ENCODE peak calls at places on chromosomes 2 and 18, in five cellular contexts. One of them, this sample, is unnamed.
A peak's percentile ranks its signal among the peaks of the same experiment; 100 is the strongest.

GRCh38 chr2:127649684-127650040 is 3.7 kb downstream of the GPR17 start:
- DNase-seq in GM04504: peak; percentile 64
- DNase-seq in heart right ventricle: peak; percentile 88
- DNase-seq in fibroblast of mammary gland: peak; percentile 81
- DNase-seq in CD4-positive, CD25-positive, alpha-beta regulatory T cell: peak; percentile 78
- DNase-seq in this sample: peak; percentile 88

GRCh38 chr18:31041346-31042067 is 1.0 kb downstream of the DSC3 start:
- DNase-seq in fibroblast of mammary gland: no peak
- DNase-seq in CD4-positive, CD25-positive, alpha-beta regulatory T cell: no peak
- DNase-seq in GM04504: no peak
- DNase-seq in heart right ventricle: no peak
- DNase-seq in this sample: peak; percentile 74

GRCh38 chr18:13932285-13933025 is 17.1 kb upstream of the MC2R start:
- DNase-seq in GM04504: no peak
- DNase-seq in fibroblast of mammary gland: no peak
- DNase-seq in heart right ventricle: no peak
- DNase-seq in CD4-positive, CD25-positive, alpha-beta regulatory T cell: no peak
- DNase-seq in this sample: no peak

GRCh38 chr2:192190474-192190873 is 4.3 kb downstream of the TMEFF2 start:
- DNase-seq in GM04504: no peak
- DNase-seq in CD4-positive, CD25-positive, alpha-beta regulatory T cell: no peak
- DNase-seq in fibroblast of mammary gland: peak; percentile 66
- DNase-seq in heart right ventricle: no peak
- DNase-seq in this sample: peak; percentile 71

GRCh38 chr18:39946623-39947061 is 2008.4 kb upstream of the PIK3C3 start:
- DNase-seq in GM04504: peak; percentile 53
- DNase-seq in fibroblast of mammary gland: peak; percentile 96
- DNase-seq in heart right ventricle: no peak
- DNase-seq in CD4-positive, CD25-positive, alpha-beta regulatory T cell: no peak
- DNase-seq in this sample: peak; percentile 83

GRCh38 chr18:55252053-55252675 is 292.9 kb upstream of the CCDC68 start:
- DNase-seq in heart right ventricle: no peak
- DNase-seq in CD4-positive, CD25-positive, alpha-beta regulatory T cell: no peak
- DNase-seq in fibroblast of mammary gland: peak; percentile 24
- DNase-seq in GM04504: no peak
- DNase-seq in this sample: no peak

GRCh38 chr18:34707670-34708069 is 2.4 kb upstream of the DTNA start:
- DNase-seq in heart right ventricle: peak; percentile 82
- DNase-seq in fibroblast of mammary gland: peak; percentile 95
- DNase-seq in CD4-positive, CD25-positive, alpha-beta regulatory T cell: no peak
- DNase-seq in GM04504: peak; percentile 90
- DNase-seq in this sample: peak; percentile 95

GRCh38 chr2:241202681-241203080 is 14.2 kb downstream of the ANO7 start:
- DNase-seq in fibroblast of mammary gland: no peak
- DNase-seq in GM04504: no peak
- DNase-seq in heart right ventricle: no peak
- DNase-seq in CD4-positive, CD25-positive, alpha-beta regulatory T cell: no peak
- DNase-seq in this sample: no peak

GRCh38 chr2:112541315-112542122 is 746 bp upstream of the POLR1B start:
- DNase-seq in CD4-positive, CD25-positive, alpha-beta regulatory T cell: no peak
- DNase-seq in fibroblast of mammary gland: no peak
- DNase-seq in GM04504: no peak
- DNase-seq in heart right ventricle: peak; percentile 72
- DNase-seq in this sample: peak; percentile 69

GRCh38 chr18:40437517-40437916 is 1517.5 kb upstream of the PIK3C3 start:
- DNase-seq in GM04504: no peak
- DNase-seq in fibroblast of mammary gland: no peak
- DNase-seq in heart right ventricle: peak; percentile 30
- DNase-seq in CD4-positive, CD25-positive, alpha-beta regulatory T cell: no peak
- DNase-seq in this sample: peak; percentile 13

GRCh38 chr2:224944707-224945106 is 97.6 kb downstream of the DOCK10 start:
- DNase-seq in CD4-positive, CD25-positive, alpha-beta regulatory T cell: no peak
- DNase-seq in fibroblast of mammary gland: no peak
- DNase-seq in GM04504: no peak
- DNase-seq in heart right ventricle: no peak
- DNase-seq in this sample: no peak

GRCh38 chr2:241559489-241560180 is 1.1 kb downstream of the BOK start:
- DNase-seq in fibroblast of mammary gland: peak; percentile 39
- DNase-seq in GM04504: no peak
- DNase-seq in heart right ventricle: no peak
- DNase-seq in CD4-positive, CD25-positive, alpha-beta regulatory T cell: no peak
- DNase-seq in this sample: peak; percentile 59

GRCh38 chr2:188598551-188598950 is 306.9 kb downstream of the GULP1 start:
- DNase-seq in fibroblast of mammary gland: no peak
- DNase-seq in heart right ventricle: peak; percentile 42
- DNase-seq in GM04504: no peak
- DNase-seq in CD4-positive, CD25-positive, alpha-beta regulatory T cell: no peak
- DNase-seq in this sample: peak; percentile 31

GRCh38 chr2:112959109-112959591 is 18.7 kb upstream of the IL36G start:
- DNase-seq in fibroblast of mammary gland: no peak
- DNase-seq in heart right ventricle: no peak
- DNase-seq in GM04504: no peak
- DNase-seq in CD4-positive, CD25-positive, alpha-beta regulatory T cell: no peak
- DNase-seq in this sample: peak; percentile 16

GRCh38 chr18:76986391-76986790 is 146.2 kb downstream of the MBP start:
- DNase-seq in GM04504: no peak
- DNase-seq in CD4-positive, CD25-positive, alpha-beta regulatory T cell: no peak
- DNase-seq in heart right ventricle: peak; percentile 2
- DNase-seq in fibroblast of mammary gland: no peak
- DNase-seq in this sample: no peak

GRCh38 chr2:156589381-156590079 is 153.4 kb downstream of the GPD2 start:
- DNase-seq in CD4-positive, CD25-positive, alpha-beta regulatory T cell: peak; percentile 46
- DNase-seq in GM04504: peak; percentile 14
- DNase-seq in heart right ventricle: peak; percentile 7
- DNase-seq in fibroblast of mammary gland: peak; percentile 69
- DNase-seq in this sample: peak; percentile 78

GRCh38 chr18:23317975-23318675 is 135.0 kb upstream of the RIOK3 start:
- DNase-seq in GM04504: no peak
- DNase-seq in fibroblast of mammary gland: peak; percentile 76
- DNase-seq in CD4-positive, CD25-positive, alpha-beta regulatory T cell: no peak
- DNase-seq in heart right ventricle: no peak
- DNase-seq in this sample: peak; percentile 31

GRCh38 chr18:22912835-22913234 is 20.3 kb upstream of the RBBP8 start:
- DNase-seq in heart right ventricle: no peak
- DNase-seq in GM04504: no peak
- DNase-seq in CD4-positive, CD25-positive, alpha-beta regulatory T cell: no peak
- DNase-seq in fibroblast of mammary gland: no peak
- DNase-seq in this sample: peak; percentile 49

This sample was measured in fibroblast of pulmonary artery.